ENCODE peak calls at places on chromosomes 5 and 9, in nine cellular contexts. O is K562; R is CD8-positive, alpha-beta T cell; T is SK-N-SH; J is trophoblast cell; M is aorta; A is cardiac muscle cell; B is A549; I is IMR-90. Y is an unnamed sample.

GRCh38 chr9:95877984-95878383 is 2.5 kb downstream of the ERCC6L2 start:
- DNase-seq in O (no peak), R (no peak), T (no peak), J (no peak), M (no peak), A (no peak), B (no peak), I (no peak), Y (no peak)

GRCh38 chr9:109817146-109817845 is 37.3 kb downstream of the PALM2AKAP2 start:
- DNase-seq in O (no peak), R (no peak), T (no peak), J (peak; percentile 66), M (no peak), A (no peak), B (no peak), I (peak; percentile 83), Y (no peak)

GRCh38 chr9:91832322-91832721 is 117.7 kb downstream of the ROR2 start:
- DNase-seq in O (no peak), R (no peak), T (no peak), J (no peak), M (peak; percentile 24), A (no peak), B (no peak), I (no peak), Y (no peak)

GRCh38 chr5:80976985-80977384 is 16.8 kb downstream of the RASGRF2 start:
- DNase-seq in O (no peak), R (no peak), T (no peak), J (no peak), M (no peak), A (no peak), B (no peak), I (no peak), Y (no peak)

GRCh38 chr5:97644896-97645295 is 461.8 kb upstream of the RIOK2 start:
- DNase-seq in O (no peak), R (no peak), T (no peak), J (peak; percentile 10), M (no peak), A (no peak), B (no peak), I (no peak), Y (no peak)

GRCh38 chr5:113299591-113299990 is 135.2 kb downstream of the TSSK1B start:
- DNase-seq in O (no peak), R (no peak), T (no peak), J (no peak), M (no peak), A (no peak), B (no peak), I (no peak), Y (no peak)

GRCh38 chr9:94153905-94154304 is 69.6 kb downstream of the PTPDC1 start:
- DNase-seq in O (no peak), R (no peak), T (no peak), J (no peak), M (no peak), A (no peak), B (no peak), I (no peak), Y (peak; percentile 29)

GRCh38 chr5:52837068-52837467 is 49.4 kb downstream of the ITGA1 start:
- DNase-seq in O (no peak), R (no peak), T (no peak), J (no peak), M (peak; percentile 71), A (no peak), B (no peak), I (peak; percentile 73), Y (no peak)

GRCh38 chr5:90638878-90639277 is 80.3 kb downstream of the ADGRV1 start:
- DNase-seq in O (no peak), R (no peak), T (no peak), J (no peak), M (no peak), A (no peak), B (no peak), I (no peak), Y (no peak)

GRCh38 chr9:24832307-24832706 is 286.6 kb upstream of the IZUMO3 start:
- DNase-seq in O (no peak), R (no peak), T (peak; percentile 5), J (no peak), M (no peak), A (peak; percentile 51), B (no peak), I (no peak), Y (no peak)

DNA sequence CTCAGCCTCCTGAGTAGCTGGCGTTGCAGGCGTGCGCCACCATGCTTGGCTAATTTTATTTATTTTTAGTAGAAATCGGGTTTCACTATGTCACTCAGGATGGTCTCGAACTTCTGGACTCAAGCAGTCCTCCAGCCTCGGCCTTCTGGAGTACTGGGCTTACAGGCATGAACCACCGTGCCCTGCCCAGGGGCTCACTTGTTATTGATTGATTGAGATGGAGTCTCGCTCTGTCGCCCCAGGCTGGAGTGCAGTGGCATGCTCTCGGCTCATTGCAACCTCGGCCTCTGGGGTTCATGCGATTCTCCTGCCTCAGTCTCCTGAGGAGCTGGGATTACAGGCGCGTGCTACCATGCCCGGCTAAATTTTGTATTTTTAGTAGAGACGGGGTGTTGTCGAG is 1.6 kb downstream of the HSPA4 start:
- DNase-seq in O (no peak), R (no peak), T (no peak), J (no peak), M (no peak), A (no peak), B (no peak), I (no peak), Y (no peak)
- H3K27ac ChIP-seq in O (peak overlapping the region; percentile 96), R (no peak overlapping the region), T (no peak overlapping the region), J (no peak overlapping the region), M (no peak overlapping the region), A (no peak overlapping the region), B (peak overlapping the region; percentile 95), I (no peak overlapping the region), Y (no peak overlapping the region)

GRCh38 chr5:56212127-56212879 is 20.8 kb downstream of the ANKRD55 start:
- DNase-seq in O (no peak), R (no peak), T (no peak), J (no peak), M (no peak), A (no peak), B (no peak), I (no peak), Y (no peak)

GRCh38 chr5:56208681-56209080 is 24.4 kb downstream of the ANKRD55 start:
- DNase-seq in O (no peak), R (no peak), T (no peak), J (peak; percentile 14), M (no peak), A (no peak), B (no peak), I (no peak), Y (no peak)

GRCh38 chr5:56206126-56206525 is 27.0 kb downstream of the ANKRD55 start:
- DNase-seq in O (no peak), R (no peak), T (no peak), J (no peak), M (no peak), A (no peak), B (no peak), I (peak; percentile 91), Y (no peak)

GRCh38 chr5:56211298-56211865 is 21.7 kb downstream of the ANKRD55 start:
- DNase-seq in O (no peak), R (no peak), T (no peak), J (peak; percentile 86), M (no peak), A (peak; percentile 47), B (peak; percentile 52), I (peak; percentile 84), Y (no peak)

DNA sequence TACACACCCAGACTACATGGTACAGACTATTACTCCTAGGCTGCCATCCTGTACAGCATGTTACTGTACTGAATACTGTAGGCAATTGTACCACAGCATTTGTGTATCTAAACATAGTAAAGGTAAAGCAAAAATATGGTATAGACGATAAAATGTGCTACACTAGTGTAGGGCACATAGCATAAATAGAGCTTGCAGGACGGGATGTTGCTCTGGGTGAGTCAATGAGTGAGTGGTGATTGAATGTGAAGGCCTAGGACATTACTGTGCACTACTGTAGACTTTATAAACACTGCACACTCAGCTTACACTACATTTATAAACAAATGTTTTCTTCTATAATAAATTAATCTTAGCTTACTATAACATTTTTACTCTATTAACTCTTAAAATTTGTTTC is 25.6 kb downstream of the ANKRD55 start:
- DNase-seq in O (no peak), R (no peak), T (no peak), J (no peak), M (no peak), A (no peak), B (no peak), I (peak; percentile 87), Y (no peak)
- H3K4me1 ChIP-seq in O (no peaks in the 10 kb centered on the region), R (no peaks in the 10 kb centered on the region), T (no peaks in the 10 kb centered on the region), J (peaks cover 2% of the 10 kb centered on the region), M (no peaks in the 10 kb centered on the region), A (no peaks in the 10 kb centered on the region), B (peaks cover 24% of the 10 kb centered on the region), I (peaks cover 16% of the 10 kb centered on the region), Y (peaks cover 1% of the 10 kb centered on the region)

DNA sequence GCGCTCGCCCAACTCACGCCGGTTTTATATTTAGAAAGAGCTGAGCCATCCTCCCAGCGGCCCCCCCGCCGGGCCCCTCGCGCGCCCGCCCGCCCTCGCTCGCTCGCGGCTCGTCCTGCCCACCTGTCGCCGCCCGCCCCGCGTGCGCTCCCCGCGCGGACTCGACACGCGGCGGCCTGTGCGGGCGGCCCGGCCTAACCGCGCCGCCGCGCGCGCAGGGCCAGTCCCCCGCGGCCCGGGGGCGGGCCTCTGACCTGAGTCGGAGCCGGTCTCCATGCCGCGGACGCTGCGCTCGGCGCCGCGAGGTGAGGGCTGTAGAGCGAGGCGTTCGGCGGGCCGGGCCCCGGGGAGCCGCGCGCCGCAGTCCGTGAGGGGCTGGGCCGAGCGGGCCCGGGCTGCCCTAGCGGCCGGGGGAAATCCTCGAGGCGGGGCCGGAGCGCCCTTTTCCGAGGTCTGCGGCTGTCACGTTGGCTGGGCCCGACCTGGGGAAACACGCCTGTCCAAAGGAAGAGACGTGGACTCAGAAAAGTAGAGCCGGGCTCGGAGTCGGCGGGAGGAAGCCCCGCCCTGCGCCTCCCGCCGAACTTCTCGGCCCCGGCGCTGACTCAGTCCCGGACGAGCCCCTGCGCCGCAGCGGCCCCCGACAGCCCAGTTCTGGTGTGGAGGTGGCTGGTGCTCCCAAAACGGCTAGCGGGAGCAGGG is at the start of gene ECPAS:
- DNase-seq in O (peak; percentile 82), R (peak; percentile 64), T (peak; percentile 89), J (peak; percentile 81), M (peak; percentile 91), A (peak; percentile 83), B (peak; percentile 89), I (peak; percentile 78), Y (peak; percentile 50)
- H3K4me3 ChIP-seq in O (peak within 1 kb of the TSS; percentile 94), R (peak within 1 kb of the TSS; percentile 99), T (peak within 1 kb of the TSS; percentile 81), J (peak within 1 kb of the TSS; percentile 87), M (peak within 1 kb of the TSS; percentile 82), A (peak within 1 kb of the TSS; percentile 95), B (peak within 1 kb of the TSS; percentile 75), I (peak within 1 kb of the TSS; percentile 75), Y (peak within 1 kb of the TSS; percentile 49)

DNA sequence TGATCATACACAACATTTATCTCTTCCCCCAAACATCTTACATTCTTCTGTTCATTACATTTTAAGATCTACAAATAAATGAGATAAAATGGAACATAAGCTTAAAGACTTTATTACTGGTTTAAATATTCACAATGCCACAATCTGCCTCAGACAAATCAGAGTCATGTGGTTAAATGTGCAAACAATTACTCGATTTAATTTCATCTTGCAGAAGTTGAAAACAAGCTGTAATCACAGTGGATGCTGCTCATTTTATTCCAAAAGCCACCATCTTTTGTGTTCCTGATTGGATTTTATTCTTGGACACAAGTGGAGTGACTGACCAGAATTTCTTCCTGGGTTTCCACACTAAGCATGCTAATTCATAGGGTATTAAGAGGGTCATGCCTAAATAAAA is 33.2 kb downstream of the SPOCK1 start:
- DNase-seq in O (no peak), R (no peak), T (no peak), J (no peak), M (no peak), A (no peak), B (no peak), I (no peak), Y (no peak)
- H3K27ac ChIP-seq in O (no peak overlapping the region), R (no peak overlapping the region), T (no peak overlapping the region), J (no peak overlapping the region), M (no peak overlapping the region), A (no peak overlapping the region), B (no peak overlapping the region), I (no peak overlapping the region), Y (no peak overlapping the region)

Y was measured in CD8-positive, alpha-beta memory T cell.